ENCODE peak calls at places on chromosomes 2 and 18, in five cellular contexts. B, N, P, X and W are unnamed samples. For H3K4me1, the result is how much of the 10 kb centered on the place peaks cover.

GRCh38 chr2:201984800-201985525 is 48.7 kb upstream of the FZD7 start:
- DNase-seq in B (no peak), N (no peak), P (no peak), X (no peak), W (no peak)

GRCh38 chr2:80547344-80547743 is 242.8 kb upstream of the LRRTM1 start:
- DNase-seq in B (no peak), P (no peak), X (no peak), N (no peak), W (no peak)

GRCh38 chr2:43802135-43802534 is 28.3 kb downstream of the DYNC2LI1 start:
- DNase-seq in X (no peak), P (no peak), B (no peak), N (no peak), W (no peak)

GRCh38 chr2:73938761-73939352 is 12.2 kb downstream of the DGUOK start:
- DNase-seq in P (peak), N (peak), B (peak), X (no peak), W (no peak)

GRCh38 chr18:25229080-25229479 is 122.9 kb downstream of the ZNF521 start:
- DNase-seq in P (no peak), B (peak), N (peak), X (no peak), W (no peak)

GRCh38 chr18:26455639-26456038 is 92.7 kb downstream of the KCTD1 start:
- DNase-seq in N (no peak), B (no peak), P (no peak), X (no peak), W (no peak)

GRCh38 chr2:127592761-127593227 is 53.2 kb upstream of the GPR17 start:
- DNase-seq in B (no peak), P (no peak), N (no peak), X (no peak), W (no peak)

GRCh38 chr2:31822587-31822986 is 188.2 kb downstream of the MEMO1 start:
- DNase-seq in B (no peak), P (no peak), N (no peak), X (no peak), W (no peak)

GRCh38 chr2:166994588-166995336 is 106.5 kb downstream of the XIRP2 start:
- DNase-seq in P (no peak), X (no peak), B (no peak), N (no peak), W (no peak)

GRCh38 chr2:30068067-30068466 is 78.7 kb upstream of the YPEL5 start:
- DNase-seq in B (no peak), N (no peak), X (no peak), P (no peak), W (no peak)

GRCh38 chr2:208031608-208032019 is 6.3 kb upstream of the PLEKHM3 start:
- DNase-seq in X (no peak), P (no peak), B (no peak), N (peak), W (no peak)

GRCh38 chr2:239593965-239594771 is 193.3 kb upstream of the HDAC4 start:
- DNase-seq in N (no peak), X (no peak), P (no peak), B (no peak), W (no peak)

GRCh38 chr2:86016581-86016980 is 89.1 kb downstream of the POLR1A start:
- DNase-seq in N (no peak), B (no peak), X (no peak), P (no peak), W (no peak)

GRCh38 chr2:196783431-196784094 is 15.9 kb downstream of the GTF3C3 start:
- DNase-seq in N (peak), X (no peak), B (peak), P (peak), W (no peak)

GRCh38 chr2:70083344-70084156 is 3.7 kb upstream of the PCBP1 start:
- DNase-seq in P (peak), N (no peak), X (no peak), B (peak), W (no peak)

GRCh38 chr2:64400733-64401500 is 53.0 kb upstream of the LGALSL start:
- DNase-seq in P (no peak), N (no peak), X (no peak), B (no peak), W (no peak)

GRCh38 chr2:164061129-164061746 is 325.4 kb upstream of the FIGN start:
- DNase-seq in P (peak), B (no peak), N (peak), X (no peak), W (no peak)

GRCh38 chr2:50546790-50547189 is 485.1 kb downstream of the NRXN1 start:
- DNase-seq in B (no peak), P (peak), N (no peak), X (no peak), W (no peak)

GRCh38 chr2:8676191-8676914 is 5.5 kb upstream of the ID2 start:
- DNase-seq in X (peak), P (no peak), N (peak), B (peak), W (peak)

GRCh38 chr2:190804182-190804795 is 76.3 kb upstream of the GLS start:
- DNase-seq in P (no peak), N (peak), B (no peak), X (no peak), W (no peak)

GRCh38 chr2:172416447-172417058 is 10.8 kb upstream of the ITGA6 start:
- DNase-seq in X (no peak), N (no peak), B (no peak), P (no peak), W (no peak)

GRCh38 chr2:220904015-220904414 is 668.1 kb downstream of the EPHA4 start:
- DNase-seq in B (peak), X (no peak), N (no peak), P (no peak), W (no peak)

GRCh38 chr2:232957607-232958211 is 55.3 kb downstream of the NGEF start:
- DNase-seq in X (no peak), B (no peak), N (no peak), P (no peak), W (no peak)

GRCh38 chr18:74419761-74420160 is 37.3 kb downstream of the DIPK1C start:
- DNase-seq in P (no peak), B (no peak), N (no peak), X (no peak), W (no peak)

GRCh38 chr2:164852086-164852485 is 10.5 kb upstream of the COBLL1 start:
- DNase-seq in B (no peak), N (no peak), X (no peak), P (no peak), W (no peak)

GRCh38 chr2:74206180-74206688 is 7.8 kb downstream of the MTHFD2 start:
- DNase-seq in X (no peak), N (peak), B (peak), P (peak), W (no peak)

DNA sequence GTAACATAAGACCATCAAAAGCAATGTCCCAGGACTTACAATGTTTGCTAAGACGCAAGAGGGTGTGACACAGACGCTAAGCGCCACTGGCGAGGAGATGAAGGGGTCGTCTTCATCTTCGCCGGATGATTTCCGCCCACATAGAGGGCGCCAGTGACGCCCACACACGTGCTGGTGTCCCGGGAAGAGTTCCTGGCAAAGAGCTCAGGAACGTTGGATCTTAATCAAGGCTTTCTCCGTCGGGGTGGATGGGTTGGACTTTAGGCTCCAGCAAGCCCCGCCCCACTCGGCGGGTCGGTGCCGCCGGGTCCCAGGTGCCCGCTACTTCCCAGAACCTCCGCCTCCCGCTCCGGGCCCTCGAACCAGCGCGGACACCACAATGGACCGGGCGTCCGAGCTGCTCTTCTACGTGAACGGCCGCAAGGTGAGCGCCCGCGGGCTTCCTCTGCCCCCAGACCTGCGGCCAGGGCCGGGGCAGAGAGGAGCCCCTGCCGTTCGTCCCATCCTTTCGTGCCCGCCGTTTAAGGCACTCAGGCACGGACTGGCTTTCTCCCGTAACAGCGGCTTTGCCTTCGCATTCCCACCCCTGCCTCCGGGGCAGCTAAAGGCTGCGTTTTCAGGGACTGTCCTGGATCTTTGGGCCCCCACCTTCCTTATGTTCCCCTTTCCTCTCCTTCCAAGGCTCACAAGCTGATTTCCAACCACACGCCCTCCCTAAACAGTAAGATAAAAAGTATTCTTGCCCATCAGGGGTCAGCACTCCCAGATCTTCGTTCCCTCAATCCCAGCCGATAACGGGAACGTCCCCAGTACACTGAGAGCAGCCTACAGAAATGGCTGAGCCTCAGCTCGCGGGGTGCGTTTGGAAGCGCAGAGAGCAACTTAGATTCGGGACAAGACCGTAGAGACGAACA is at the start of gene AOX1:
- DNase-seq in P (peak), N (peak), B (peak), X (peak), W (peak)
- TF ChIP-seq CTCF in P (peak), N (peak), B (no peak), X (no peak), W (no peak)

DNA sequence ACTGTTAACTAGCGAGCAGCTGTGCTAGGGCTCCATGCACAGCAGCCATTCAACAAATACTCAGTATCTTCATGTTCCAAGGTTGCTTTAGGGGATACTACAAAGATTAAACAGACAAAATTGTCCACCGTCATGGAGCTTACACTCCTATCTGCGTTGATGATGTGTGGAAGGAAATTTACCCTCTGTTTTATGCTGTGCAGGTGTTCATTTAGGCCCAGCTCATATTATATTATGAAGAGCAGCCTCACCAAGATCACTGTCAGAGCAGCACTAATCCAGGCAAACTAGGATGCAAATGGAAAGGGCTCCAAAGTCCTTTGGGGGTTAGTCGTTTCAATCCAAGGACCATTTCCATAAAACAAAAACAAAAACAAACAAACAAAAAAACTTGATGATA is 13.4 kb upstream of the WIPF1 start:
- DNase-seq in X (no peak), P (no peak), N (no peak), B (no peak), W (no peak)
- H3K27ac ChIP-seq in X (no peak), P (no peak), N (no peak), B (peak), W (no peak)

GRCh38 chr2:159131882-159132281 is 154.6 kb downstream of the WDSUB1 start:
- DNase-seq in B (peak), N (peak), P (peak), X (no peak), W (no peak)

GRCh38 chr2:159133795-159134194 is 152.7 kb downstream of the WDSUB1 start:
- DNase-seq in P (no peak), N (peak), B (peak), X (no peak), W (no peak)

GRCh38 chr2:159137511-159138101 is 148.9 kb downstream of the WDSUB1 start:
- DNase-seq in N (no peak), X (no peak), B (no peak), P (no peak), W (no peak)

GRCh38 chr2:159136405-159136804 is 150.1 kb downstream of the WDSUB1 start:
- DNase-seq in B (no peak), P (no peak), N (no peak), X (no peak), W (no peak)

GRCh38 chr2:159134979-159135378 is 151.5 kb downstream of the WDSUB1 start:
- DNase-seq in B (no peak), N (no peak), X (no peak), P (no peak), W (no peak)
- H3K4me1 ChIP-seq in B (half or more), N (under half), X (half or more), P (half or more), W (half or more)

GRCh38 chr2:191870744-191871143 is 23.9 kb upstream of the CAVIN2 start:
- DNase-seq in B (no peak), P (no peak), X (no peak), N (no peak), W (no peak)
- TF ChIP-seq CTCF in B (peak), P (peak), X (no peak), N (peak), W (peak)

GRCh38 chr2:188973650-188974049 is 523 bp upstream of the COL3A1 start:
- DNase-seq in N (peak), X (no peak), B (no peak), P (no peak), W (no peak)
- H3K27ac ChIP-seq in N (peak), X (peak), B (peak), P (no peak), W (peak)

GRCh38 chr2:177252808-177253531 is 11.6 kb downstream of the NFE2L2 start:
- DNase-seq in B (no peak), N (no peak), P (no peak), X (no peak), W (no peak)

GRCh38 chr2:177255227-177255601 is 9.3 kb downstream of the NFE2L2 start:
- DNase-seq in N (no peak), P (no peak), X (no peak), B (no peak), W (no peak)

GRCh38 chr2:177254433-177255226 is 9.9 kb downstream of the NFE2L2 start:
- DNase-seq in P (no peak), X (peak), N (no peak), B (no peak), W (no peak)

GRCh38 chr2:177256026-177256425 is 8.5 kb downstream of the NFE2L2 start:
- DNase-seq in P (no peak), X (no peak), B (no peak), N (no peak), W (no peak)

DNA sequence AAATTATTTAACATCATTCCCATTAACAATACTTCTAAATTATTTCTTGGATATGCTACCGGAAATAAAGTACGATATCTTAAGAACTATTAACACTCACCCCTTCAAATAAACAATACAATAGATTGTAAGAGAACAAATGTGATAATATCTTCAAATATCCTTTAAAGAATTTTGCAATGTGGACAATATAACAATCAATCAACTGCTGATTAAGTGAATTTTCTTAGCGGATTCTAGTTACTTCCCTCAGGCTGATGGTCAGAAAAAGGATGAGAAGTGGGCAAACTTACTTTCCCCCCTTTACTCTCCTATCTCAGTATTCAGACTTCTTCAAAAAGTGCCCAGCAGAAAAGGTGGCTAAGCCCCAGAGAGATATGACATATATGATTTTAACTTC is 10.8 kb downstream of the NFE2L2 start:
- DNase-seq in N (no peak), B (no peak), P (no peak), X (no peak), W (no peak)
- H3K4me1 ChIP-seq in N (under half), B (under half), P (under half), X (half or more), W (half or more)

DNA sequence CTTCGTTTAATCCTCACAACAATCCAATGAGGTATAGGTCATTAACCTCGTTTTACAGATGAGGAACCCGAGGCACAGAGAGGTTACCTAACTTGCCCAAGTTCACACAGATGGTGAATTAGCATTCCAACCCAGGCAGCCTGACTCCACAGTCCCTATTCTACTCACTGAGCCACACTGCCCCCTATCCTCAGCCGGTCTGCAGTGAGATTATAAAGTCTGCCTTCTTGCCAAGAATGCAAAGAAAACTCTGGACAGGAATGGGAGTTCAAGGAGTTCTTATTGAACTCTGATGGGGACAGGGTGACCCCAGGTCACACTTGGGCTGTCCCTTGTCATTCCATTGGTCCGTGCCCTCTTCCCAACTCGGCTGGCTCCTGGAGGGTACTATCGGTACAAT is 118.1 kb upstream of the MSH6 start:
- DNase-seq in P (no peak), X (no peak), N (no peak), B (no peak), W (no peak)
- TF ChIP-seq CTCF in P (peak), X (no peak), N (no peak), B (no peak), W (no peak)

GRCh38 chr2:169344736-169345506 is 17.4 kb downstream of the LRP2 start:
- DNase-seq in B (no peak), N (no peak), P (no peak), X (no peak), W (no peak)
- H3K27ac ChIP-seq in B (no peak), N (no peak), P (no peak), X (no peak), W (no peak)

GRCh38 chr2:179020156-179020750 is 29.7 kb downstream of the CCDC141 start:
- DNase-seq in B (no peak), X (peak), P (peak), N (no peak), W (no peak)

GRCh38 chr2:179021258-179021657 is 28.7 kb downstream of the CCDC141 start:
- DNase-seq in P (no peak), X (no peak), B (no peak), N (no peak), W (no peak)

GRCh38 chr2:179019260-179019659 is 30.7 kb downstream of the CCDC141 start:
- DNase-seq in X (no peak), N (no peak), B (no peak), P (no peak), W (no peak)

GRCh38 chr2:179022685-179023084 is 27.3 kb downstream of the CCDC141 start:
- DNase-seq in B (no peak), P (no peak), X (peak), N (no peak), W (peak)

DNA sequence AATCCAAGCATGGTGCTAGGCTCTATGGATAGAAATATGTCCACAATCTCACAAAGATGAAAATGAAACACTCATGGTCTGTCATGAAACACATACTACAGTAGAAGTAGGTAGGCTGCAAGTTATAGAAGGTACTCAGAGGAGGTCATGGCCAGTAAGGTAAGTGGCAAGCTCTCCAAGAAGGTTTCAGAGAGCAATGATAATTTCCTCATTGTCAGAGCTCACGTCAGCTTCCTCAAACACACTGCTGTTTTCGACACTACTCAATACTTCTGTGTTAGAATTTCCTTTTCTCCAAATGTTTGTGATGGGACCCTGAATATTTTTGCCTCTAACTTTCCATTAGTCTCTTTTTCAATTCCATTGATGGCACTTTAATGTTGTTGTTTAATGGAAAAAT is 25.5 kb downstream of the CCDC141 start:
- DNase-seq in B (no peak), P (no peak), X (no peak), N (no peak), W (no peak)
- H3K4me1 ChIP-seq in B (under half), P (under half), X (under half), N (under half), W (under half)

DNA sequence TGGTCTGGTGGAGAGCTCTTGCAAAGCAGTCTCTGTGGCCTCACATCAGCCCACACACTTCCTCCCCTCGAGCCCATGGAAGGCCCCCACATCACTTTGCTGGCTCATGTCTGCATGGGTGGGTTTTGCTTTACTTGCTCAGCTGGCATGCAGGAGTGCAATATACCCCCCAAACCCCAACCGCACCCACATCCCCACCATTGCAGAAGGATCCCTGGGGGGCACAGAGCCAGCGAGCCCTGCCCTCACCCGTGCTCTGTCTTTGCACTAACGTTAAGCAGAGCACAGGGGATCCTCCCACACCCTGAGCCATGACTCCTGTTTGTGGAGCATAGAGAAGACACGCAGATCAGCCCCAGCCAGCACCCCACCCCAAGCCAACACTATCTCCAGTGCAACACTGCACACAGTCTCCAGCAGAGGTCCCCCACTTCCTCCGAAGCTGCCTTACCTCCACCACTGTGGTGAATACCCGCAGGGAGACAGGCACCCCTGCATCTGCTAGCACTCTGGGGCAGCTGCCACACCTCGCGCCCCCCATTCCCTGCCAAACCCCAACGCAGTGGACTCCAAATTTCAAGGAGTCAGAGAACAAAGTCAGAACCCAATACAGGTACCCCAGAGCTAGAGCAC is 177.8 kb upstream of the RGPD4 start:
- DNase-seq in X (no peak), P (no peak), B (no peak), N (no peak), W (no peak)
- TF ChIP-seq CTCF in X (no peak), P (no peak), B (no peak), N (no peak), W (no peak)